ENCODE peak calls at places on chromosomes 3 and 15, in seven cellular contexts. M is upper lobe of right lung, Y is cardiac muscle cell, A is PC-3, F is dorsolateral prefrontal cortex, H is thoracic aorta, U is endothelial cell. T is an unnamed sample.

GRCh38 chr3:45345849-45346535 is 42.4 kb upstream of the LARS2 start:
- DNase-seq in M (no peak), Y (no peak), A (no peak), F (no peak), H (no peak), U (no peak), T (no peak)

GRCh38 chr3:127786358-127787070 is 35.8 kb downstream of the MGLL start:
- DNase-seq in M (peak; percentile 79), Y (peak; percentile 53), A (no peak), F (peak; percentile 91), H (no peak), U (no peak), T (peak; percentile 28)

GRCh38 chr3:180036092-180036677 is 552 bp downstream of the PEX5L start:
- DNase-seq in M (no peak), Y (no peak), A (no peak), F (no peak), H (no peak), U (no peak), T (peak; percentile 20)

GRCh38 chr3:79598594-79598993 is 169.2 kb downstream of the ROBO1 start:
- DNase-seq in M (no peak), Y (no peak), A (no peak), F (no peak), H (no peak), U (peak; percentile 18), T (peak; percentile 18)

GRCh38 chr15:49415638-49416037 is 7.4 kb upstream of the FGF7 start:
- DNase-seq in M (no peak), Y (peak; percentile 77), A (peak; percentile 93), F (no peak), H (no peak), U (no peak), T (no peak)

GRCh38 chr3:151430821-151431484 is 29.9 kb downstream of the IGSF10 start:
- DNase-seq in M (no peak), Y (peak; percentile 37), A (no peak), F (no peak), H (no peak), U (no peak), T (no peak)

GRCh38 chr15:90165659-90166489 is 35.3 kb upstream of the SEMA4B start:
- DNase-seq in M (peak; percentile 92), Y (peak; percentile 98), A (peak; percentile 99), F (no peak), H (peak; percentile 71), U (no peak), T (peak; percentile 50)

GRCh38 chr15:74040115-74040850 is 42.1 kb downstream of the GOLGA6A start:
- DNase-seq in M (no peak), Y (peak; percentile 99), A (peak; percentile 44), F (no peak), H (no peak), U (no peak), T (no peak)

GRCh38 chr15:30059771-30060170 is 23.0 kb upstream of the GOLGA8J start:
- DNase-seq in M (no peak), Y (no peak), A (no peak), F (no peak), H (no peak), U (no peak), T (no peak)

GRCh38 chr3:70981252-70981933 is 602.1 kb downstream of the FOXP1 start:
- DNase-seq in M (no peak), Y (no peak), A (no peak), F (no peak), H (no peak), U (no peak), T (no peak)

GRCh38 chr15:64197425-64197824 is 34.6 kb upstream of the PPIB start:
- DNase-seq in M (no peak), Y (peak; percentile 75), A (no peak), F (no peak), H (no peak), U (no peak), T (no peak)

GRCh38 chr3:158658889-158659288 is 13.6 kb downstream of the LXN start:
- DNase-seq in M (no peak), Y (no peak), A (no peak), F (no peak), H (no peak), U (no peak), T (no peak)

GRCh38 chr3:158663832-158664231 is 8.6 kb downstream of the LXN start:
- DNase-seq in M (no peak), Y (no peak), A (no peak), F (no peak), H (no peak), U (no peak), T (no peak)

GRCh38 chr3:158660711-158661110 is 11.7 kb downstream of the LXN start:
- DNase-seq in M (no peak), Y (no peak), A (no peak), F (no peak), H (no peak), U (no peak), T (no peak)

GRCh38 chr3:158659454-158660237 is 12.8 kb downstream of the LXN start:
- DNase-seq in M (no peak), Y (peak; percentile 86), A (peak; percentile 70), F (peak; percentile 56), H (no peak), U (peak; percentile 63), T (peak; percentile 51)
- TF ChIP-seq CTCF in M (peak; percentile 67), Y (peak; percentile 80), A (peak; percentile 73), F (peak; percentile 64), H (peak; percentile 60), U (peak; percentile 66), T (peak; percentile 53)

GRCh38 chr15:81411056-81411455 is 37.0 kb upstream of the TMC3 start:
- DNase-seq in M (no peak), Y (no peak), A (no peak), F (no peak), H (no peak), U (no peak), T (no peak)
- TF ChIP-seq CTCF in M (no peak), Y (no peak), A (no peak), F (no peak), H (no peak), U (no peak), T (no peak)

DNA sequence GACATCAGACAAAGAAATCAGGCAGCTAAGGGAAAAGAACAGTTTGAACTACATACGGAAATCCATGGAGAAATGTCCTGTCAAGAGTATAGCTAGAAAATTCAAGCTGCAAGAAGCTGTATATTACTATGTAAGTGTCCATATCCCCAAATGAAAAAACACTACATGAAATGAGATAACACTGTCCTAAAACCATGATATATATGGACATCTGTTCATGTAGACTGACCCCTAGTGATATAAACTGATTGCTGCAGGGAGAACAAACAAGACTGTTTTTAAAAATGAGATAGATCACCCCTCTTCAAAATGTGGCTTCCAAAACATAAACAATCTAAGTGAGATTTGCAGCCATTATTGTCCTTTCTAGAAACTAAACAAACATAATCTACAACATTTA is 985.6 kb downstream of the EPHA3 start:
- DNase-seq in M (no peak), Y (peak; percentile 50), A (peak; percentile 49), F (no peak), H (no peak), U (no peak), T (no peak)
- TF ChIP-seq CTCF in M (peak; percentile 51), Y (peak; percentile 56), A (peak; percentile 82), F (peak; percentile 42), H (no peak), U (peak; percentile 56), T (no peak)

DNA sequence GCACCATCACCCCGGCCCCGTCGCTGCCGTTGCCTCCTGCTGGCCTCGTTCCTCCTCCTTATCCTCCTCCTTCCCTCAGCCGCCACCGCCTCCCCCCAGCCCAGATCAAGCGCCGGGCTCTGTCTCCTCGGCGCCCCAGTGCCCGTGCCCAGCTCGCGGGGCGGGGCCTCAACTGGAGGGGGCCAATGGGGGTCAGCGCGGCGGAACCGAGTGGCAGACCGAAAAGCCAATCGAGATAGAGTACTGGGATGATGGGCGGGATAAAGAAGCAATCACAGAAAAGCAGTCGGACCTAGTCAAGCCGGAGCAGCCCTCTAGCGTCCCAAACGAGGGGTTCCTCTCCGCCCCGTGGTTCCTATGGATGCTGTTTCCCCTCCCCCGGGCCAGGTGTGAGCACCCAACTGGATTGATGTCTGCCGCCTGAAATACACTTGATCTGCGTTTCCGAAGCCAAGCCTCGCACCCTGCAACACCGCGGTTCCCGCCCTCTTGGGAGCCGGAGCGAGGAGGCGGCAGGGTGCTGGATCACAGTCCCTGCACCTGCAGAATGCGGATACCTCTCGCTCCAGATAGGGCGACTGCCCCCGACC is at the start of gene FRMD5:
- DNase-seq in M (peak; percentile 92), Y (peak; percentile 96), A (peak; percentile 98), F (peak; percentile 96), H (peak; percentile 35), U (peak; percentile 92), T (peak; percentile 89)
- TF ChIP-seq CTCF in M (no peak), Y (peak; percentile 57), A (peak; percentile 37), F (peak; percentile 68), H (peak; percentile 19), U (no peak), T (no peak)

GRCh38 chr3:165669967-165670366 is 167.3 kb downstream of the BCHE start:
- DNase-seq in M (no peak), Y (no peak), A (no peak), F (no peak), H (no peak), U (no peak), T (no peak)
- TF ChIP-seq CTCF in M (no peak), Y (no peak), A (no peak), F (no peak), H (no peak), U (no peak), T (no peak)

DNA sequence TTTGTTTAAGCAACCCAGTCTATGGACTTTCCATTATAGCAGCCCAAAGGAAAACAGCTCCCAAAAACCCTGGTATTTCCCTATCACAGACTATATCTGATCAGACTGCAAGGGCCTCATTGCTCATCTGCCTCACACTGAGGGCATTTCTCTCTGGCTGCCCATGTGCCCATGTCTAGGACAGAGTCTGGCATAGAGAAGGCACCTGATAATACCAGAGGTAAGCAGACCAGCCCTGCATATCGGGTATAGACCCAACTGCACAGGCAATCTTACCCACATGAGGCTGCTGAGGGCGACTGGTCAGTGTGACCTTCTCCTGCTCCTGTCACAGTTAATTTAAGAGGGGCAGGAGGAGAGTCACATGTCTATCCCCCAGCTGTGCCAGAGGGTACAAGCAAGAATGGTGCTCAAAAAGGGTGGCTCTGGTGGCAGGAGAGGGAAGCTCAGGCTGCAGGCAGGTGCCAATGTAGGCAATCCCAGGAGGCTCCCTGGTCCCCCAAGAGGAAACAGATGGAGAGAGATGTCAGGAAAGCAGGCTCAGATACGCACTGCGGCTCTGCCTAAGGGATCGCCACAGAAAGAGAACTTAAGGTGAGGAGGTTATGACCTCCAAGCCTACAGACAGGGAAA is 3.1 kb downstream of the CSRNP1 start:
- DNase-seq in M (no peak), Y (peak; percentile 14), A (no peak), F (no peak), H (no peak), U (no peak), T (no peak)
- TF ChIP-seq CTCF in M (no peak), Y (no peak), A (no peak), F (no peak), H (peak; percentile 39), U (no peak), T (no peak)

GRCh38 chr15:75327005-75327404 is 8.9 kb upstream of the COMMD4 start:
- DNase-seq in M (no peak), Y (no peak), A (no peak), F (no peak), H (no peak), U (no peak), T (no peak)
- TF ChIP-seq CTCF in M (no peak), Y (no peak), A (peak; percentile 8), F (no peak), H (no peak), U (no peak), T (no peak)

T was measured in body of pancreas.